ENCODE peak calls at places on chromosomes 13 and 19, in four cellular contexts. U, M, C and K are unnamed samples.

GRCh38 chr13:44796597-44797517 is 192.4 kb downstream of the NUFIP1 start:
- DNase-seq in U (no peak), C (no peak), M (no peak), K (peak; percentile 22)

GRCh38 chr19:38664503-38665211 is 17.2 kb downstream of the ACTN4 start:
- DNase-seq in U (no peak), C (peak; percentile 81), M (no peak), K (peak; percentile 23)

GRCh38 chr19:6264803-6265202 is 15.0 kb downstream of the MLLT1 start:
- DNase-seq in U (no peak), M (no peak), C (no peak), K (no peak)

GRCh38 chr13:76976488-76976887 is 15.4 kb upstream of the CLN5 start:
- DNase-seq in C (no peak), M (no peak), U (no peak), K (no peak)

GRCh38 chr13:40589285-40590109 is 76.9 kb downstream of the FOXO1 start:
- DNase-seq in C (no peak), U (no peak), M (peak; percentile 33), K (peak; percentile 94)

GRCh38 chr13:98273824-98274786 is 97.0 kb upstream of the RNF113B start:
- DNase-seq in M (no peak), C (no peak), U (peak; percentile 40), K (no peak)

GRCh38 chr19:29387586-29387985 is 138.2 kb upstream of the VSTM2B start:
- DNase-seq in U (no peak), C (no peak), M (no peak), K (no peak)

GRCh38 chr13:114081761-114082681 is 50.4 kb downstream of the RASA3 start:
- DNase-seq in M (no peak), U (no peak), C (no peak), K (no peak)

GRCh38 chr13:110331362-110331761 is 24.3 kb downstream of the COL4A2 start:
- DNase-seq in U (peak; percentile 69), C (no peak), M (no peak), K (no peak)

GRCh38 chr13:114339779-114340534 is 25.7 kb downstream of the CHAMP1 start:
- DNase-seq in M (no peak), C (no peak), U (peak; percentile 30), K (peak; percentile 52)

GRCh38 chr13:101325423-101325822 is 90.9 kb downstream of the NALCN start:
- DNase-seq in M (no peak), C (no peak), U (no peak), K (no peak)

GRCh38 chr13:101026736-101027398 is 352.3 kb upstream of the TMTC4 start:
- DNase-seq in M (no peak), U (no peak), C (no peak), K (no peak)

GRCh38 chr13:34255695-34256094 is 437.7 kb downstream of the RFC3 start:
- DNase-seq in U (no peak), C (no peak), M (no peak), K (no peak)
- H3K9me1 ChIP-seq in U (no peaks in the 10 kb centered on the region), C (no peaks in the 10 kb centered on the region), M (no peaks in the 10 kb centered on the region), K (no peaks in the 10 kb centered on the region)

DNA sequence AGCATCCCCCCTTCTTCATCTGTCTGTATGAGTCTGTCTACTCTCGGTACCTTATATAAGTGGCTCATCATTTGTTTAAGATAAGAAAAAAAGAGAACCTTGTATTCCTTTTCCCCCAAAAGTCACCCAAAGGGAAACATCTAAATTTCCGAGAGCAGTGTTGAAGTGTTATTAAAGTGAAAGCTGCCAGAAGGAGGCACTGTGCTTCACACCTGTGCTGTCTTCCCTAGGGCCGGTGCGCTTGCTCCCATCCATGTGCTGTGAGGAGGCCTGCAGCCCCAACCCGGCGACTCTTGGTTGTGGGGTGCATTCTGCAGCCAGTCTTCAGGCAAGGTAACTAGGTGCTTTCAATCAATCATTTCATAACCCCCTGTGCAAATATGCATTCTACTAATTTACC is 97.5 kb downstream of the TNFRSF19 start:
- DNase-seq in C (peak; percentile 7), M (no peak), U (no peak), K (no peak)
- H3K9me1 ChIP-seq in C (no peaks in the 10 kb centered on the region), M (no peaks in the 10 kb centered on the region), U (peaks cover 18% of the 10 kb centered on the region), K (no peaks in the 10 kb centered on the region)

GRCh38 chr19:52473655-52474350 is 20.4 kb downstream of the ZNF578 start:
- DNase-seq in C (no peak), M (no peak), U (no peak), K (no peak)
- H3K9me1 ChIP-seq in C (no peaks in the 10 kb centered on the region), M (no peaks in the 10 kb centered on the region), U (no peaks in the 10 kb centered on the region), K (no peaks in the 10 kb centered on the region)

GRCh38 chr13:20803180-20803965 is 29.6 kb upstream of the EEF1AKMT1 start:
- DNase-seq in M (no peak), C (peak; percentile 21), U (no peak), K (no peak)
- H3K9me1 ChIP-seq in M (no peaks in the 10 kb centered on the region), C (no peaks in the 10 kb centered on the region), U (no peaks in the 10 kb centered on the region), K (no peaks in the 10 kb centered on the region)